ENCODE peak calls at places on chromosome 15, in six cellular contexts. L is sigmoid colon, Q is HFF-Myc, E is IMR-90, T is pancreas, B is astrocyte of the cerebellum. J is an unnamed sample.

GRCh38 chr15:70023769-70024491 is 73.8 kb downstream of the TLE3 start:
- DNase-seq in L (peak; percentile 91), Q (no peak), E (peak; percentile 36), T (no peak), B (peak; percentile 27), J (no peak)

GRCh38 chr15:45314960-45315359 is 62.9 kb downstream of the SLC28A2 start:
- DNase-seq in L (no peak), Q (no peak), E (peak; percentile 11), T (no peak), B (no peak), J (no peak)

GRCh38 chr15:64010719-64011118 is 35.6 kb downstream of the DAPK2 start:
- DNase-seq in L (no peak), Q (peak; percentile 62), E (peak; percentile 62), T (no peak), B (peak; percentile 91), J (no peak)

GRCh38 chr15:67931861-67932260 is 92.0 kb upstream of the RNU6-1 start:
- DNase-seq in L (no peak), Q (no peak), E (no peak), T (no peak), B (no peak), J (no peak)

GRCh38 chr15:92921215-92922131 is 21.3 kb downstream of the CHD2 start:
- DNase-seq in L (no peak), Q (no peak), E (peak; percentile 73), T (no peak), B (no peak), J (no peak)

GRCh38 chr15:66720206-66721010 is 18.4 kb downstream of the SMAD6 start:
- DNase-seq in L (no peak), Q (no peak), E (peak; percentile 82), T (no peak), B (no peak), J (no peak)

GRCh38 chr15:93035953-93036810 is 52.8 kb downstream of the RGMA start:
- DNase-seq in L (peak; percentile 69), Q (no peak), E (peak; percentile 30), T (peak; percentile 66), B (no peak), J (no peak)

GRCh38 chr15:67080900-67081431 is 15.6 kb downstream of the SMAD3 start:
- DNase-seq in L (peak; percentile 77), Q (no peak), E (peak; percentile 84), T (no peak), B (no peak), J (no peak)

GRCh38 chr15:41022487-41023090 is 69.3 kb downstream of the CHAC1 start:
- DNase-seq in L (no peak), Q (no peak), E (peak; percentile 75), T (no peak), B (peak; percentile 49), J (peak; percentile 51)

GRCh38 chr15:25177955-25178801 is 223.4 kb downstream of the SNRPN start:
- DNase-seq in L (peak; percentile 45), Q (no peak), E (no peak), T (peak; percentile 35), B (no peak), J (no peak)

GRCh38 chr15:49168026-49168425 is 2.0 kb upstream of the GALK2 start:
- DNase-seq in L (no peak), Q (no peak), E (no peak), T (no peak), B (no peak), J (no peak)

GRCh38 chr15:67184208-67184925 is 70.1 kb downstream of the AAGAB start:
- DNase-seq in L (no peak), Q (no peak), E (no peak), T (peak; percentile 52), B (no peak), J (no peak)

GRCh38 chr15:38961886-38962285 is 397.3 kb upstream of the RASGRP1 start:
- DNase-seq in L (no peak), Q (no peak), E (peak; percentile 3), T (no peak), B (peak; percentile 44), J (no peak)

GRCh38 chr15:61138151-61138550 is 91.0 kb downstream of the RORA start:
- DNase-seq in L (no peak), Q (no peak), E (peak; percentile 36), T (no peak), B (no peak), J (no peak)

GRCh38 chr15:47551079-47551478 is 166.2 kb upstream of the SEMA6D start:
- DNase-seq in L (no peak), Q (no peak), E (no peak), T (no peak), B (no peak), J (no peak)

GRCh38 chr15:100994597-100995446 is 75.7 kb downstream of the LRRK1 start:
- DNase-seq in L (peak; percentile 40), Q (no peak), E (no peak), T (no peak), B (no peak), J (no peak)

GRCh38 chr15:40242671-40243070 is 3.8 kb downstream of the PAK6 start:
- DNase-seq in L (peak; percentile 40), Q (no peak), E (no peak), T (no peak), B (no peak), J (no peak)

GRCh38 chr15:57686657-57687056 is 19.9 kb upstream of the POLR2M start:
- DNase-seq in L (no peak), Q (no peak), E (no peak), T (no peak), B (no peak), J (no peak)
- H3K4me3 ChIP-seq in L (no peak overlapping the region), Q (no peak overlapping the region), E (no peak overlapping the region), T (no peak overlapping the region), B (no peak overlapping the region), J (no peak overlapping the region)

GRCh38 chr15:77070180-77070499 is 769 bp downstream of the TSPAN3 start:
- DNase-seq in L (no peak), Q (no peak), E (no peak), T (no peak), B (no peak), J (no peak)

GRCh38 chr15:77070500-77071337 is at the start of gene TSPAN3:
- DNase-seq in L (peak; percentile 95), Q (peak; percentile 45), E (peak; percentile 88), T (peak; percentile 95), B (peak; percentile 76), J (peak; percentile 74)

GRCh38 chr15:77074350-77074749 is 3.4 kb upstream of the TSPAN3 start:
- DNase-seq in L (no peak), Q (no peak), E (no peak), T (no peak), B (no peak), J (no peak)

GRCh38 chr15:77069521-77070121 is 1.3 kb downstream of the TSPAN3 start:
- DNase-seq in L (no peak), Q (no peak), E (no peak), T (no peak), B (no peak), J (no peak)

GRCh38 chr15:77071338-77072223 is 672 bp upstream of the TSPAN3 start:
- DNase-seq in L (no peak), Q (no peak), E (no peak), T (no peak), B (no peak), J (no peak)
- H3K4me3 ChIP-seq in L (no peak overlapping the region), Q (peak overlapping the region; percentile 60), E (no peak overlapping the region), T (peak overlapping the region; percentile 89), B (peak overlapping the region; percentile 70), J (no peak overlapping the region)

DNA sequence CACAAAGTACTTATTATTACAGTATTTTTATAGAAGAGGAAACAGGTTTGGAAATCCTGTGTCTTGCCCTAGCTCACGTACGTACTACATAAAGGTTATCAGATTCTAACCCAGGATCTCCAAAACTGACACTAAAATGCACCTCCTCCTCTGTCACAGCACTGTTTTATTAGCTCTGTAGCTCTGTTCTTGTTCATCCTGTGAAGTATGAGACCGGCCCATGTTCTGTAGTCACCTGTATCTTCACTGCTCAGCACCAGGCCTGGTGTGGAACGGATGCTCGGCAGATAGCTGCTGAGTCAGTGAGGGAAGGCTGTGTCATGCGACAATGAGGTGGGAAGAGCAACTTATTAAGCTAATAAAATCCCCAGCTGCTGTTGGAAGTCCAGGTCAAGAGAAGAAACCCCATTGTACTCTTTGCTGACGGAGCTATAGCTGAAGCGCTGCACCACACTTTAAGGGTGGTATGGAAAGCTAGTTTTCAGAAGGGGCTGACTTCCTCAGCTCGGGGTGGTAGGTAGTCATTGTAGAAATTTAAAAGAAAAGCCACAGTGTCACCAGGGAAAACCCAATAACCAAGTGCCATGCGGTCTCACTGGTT is 22.8 kb downstream of the BCL2A1 start:
- DNase-seq in L (no peak), Q (no peak), E (no peak), T (no peak), B (no peak), J (no peak)
- H3K4me3 ChIP-seq in L (no peak overlapping the region), Q (no peak overlapping the region), E (no peak overlapping the region), T (no peak overlapping the region), B (no peak overlapping the region), J (no peak overlapping the region)

DNA sequence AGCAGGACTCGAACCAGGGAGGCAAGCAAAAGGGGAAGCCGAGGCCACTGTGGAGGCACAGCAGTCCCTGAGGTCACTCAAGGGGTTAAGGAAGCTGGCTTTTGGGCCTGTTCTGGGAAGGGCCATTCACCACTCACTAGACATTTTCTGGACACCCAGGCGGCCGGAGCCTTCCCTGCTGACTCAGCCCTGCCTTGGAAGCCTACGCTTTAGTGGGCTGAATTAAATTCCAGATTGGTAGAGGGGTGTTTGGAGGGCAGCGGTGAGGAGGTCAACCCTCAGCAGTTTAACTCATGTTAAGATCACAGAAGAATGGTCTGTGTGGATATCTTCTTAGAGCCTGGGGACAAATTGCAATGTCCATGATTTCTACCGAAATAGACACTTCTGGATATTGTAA is 152.8 kb downstream of the GABRG3 start:
- DNase-seq in L (no peak), Q (no peak), E (no peak), T (no peak), B (no peak), J (no peak)
- H3K4me3 ChIP-seq in L (no peak overlapping the region), Q (no peak overlapping the region), E (no peak overlapping the region), T (no peak overlapping the region), B (no peak overlapping the region), J (no peak overlapping the region)

DNA sequence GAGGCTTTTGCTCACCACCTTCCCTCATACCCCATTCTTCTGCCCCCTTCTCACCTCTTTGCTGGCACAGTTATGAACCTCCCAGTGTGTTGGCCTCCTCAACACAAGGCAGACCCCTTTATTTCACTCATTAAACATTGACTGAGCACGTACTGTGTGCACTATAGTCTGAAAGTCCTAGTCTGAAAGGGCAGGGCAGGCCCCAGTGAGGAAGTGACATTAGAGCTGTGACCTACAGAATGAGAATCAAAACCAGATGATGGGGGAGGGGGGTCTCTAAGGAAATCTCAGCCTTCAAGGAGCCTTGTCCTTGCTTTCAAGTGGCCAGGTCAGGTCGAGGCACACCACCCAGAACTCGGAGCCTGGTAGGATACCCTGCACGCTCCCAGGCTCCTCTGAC is 3.5 kb downstream of the SLC28A1 start:
- DNase-seq in L (no peak), Q (no peak), E (no peak), T (no peak), B (no peak), J (no peak)
- H3K4me3 ChIP-seq in L (no peak overlapping the region), Q (no peak overlapping the region), E (no peak overlapping the region), T (no peak overlapping the region), B (no peak overlapping the region), J (no peak overlapping the region)

J was measured in AG04450.